ENCODE peak calls at places on chromosomes 3 and 15, in five cellular contexts. G is A549, A is K562, M is HepG2, W is endothelial cell of umbilical vein. Z is an unnamed sample.

GRCh38 chr15:57559875-57560274 is 31.8 kb upstream of the MYZAP start:
- DNase-seq in G (peak), A (peak), M (peak), W (peak), Z (peak)

GRCh38 chr3:121989943-121990342 is 32.1 kb downstream of the ILDR1 start:
- DNase-seq in G (no peak), A (no peak), M (no peak), W (no peak), Z (peak)

GRCh38 chr3:49411550-49411967 is 217 bp downstream of the RHOA start:
- DNase-seq in G (no peak), A (peak), M (peak), W (no peak), Z (peak)

GRCh38 chr3:98786364-98786930 is 23.3 kb downstream of the ST3GAL6 start:
- DNase-seq in G (no peak), A (no peak), M (peak), W (no peak), Z (peak)

GRCh38 chr3:152331018-152331541 is 62.4 kb downstream of the MBNL1 start:
- DNase-seq in G (peak), A (no peak), M (peak), W (peak), Z (no peak)

GRCh38 chr3:180870008-180870733 is 42.3 kb upstream of the FXR1 start:
- DNase-seq in G (no peak), A (peak), M (no peak), W (peak), Z (no peak)

GRCh38 chr15:29088666-29089065 is 181.0 kb downstream of the NSMCE3 start:
- DNase-seq in G (no peak), A (no peak), M (no peak), W (no peak), Z (no peak)

GRCh38 chr3:123082370-123083065 is 15.7 kb downstream of the PDIA5 start:
- DNase-seq in G (no peak), A (peak), M (no peak), W (peak), Z (peak)

GRCh38 chr3:82474711-82475110 is 713.3 kb upstream of the GBE1 start:
- DNase-seq in G (no peak), A (no peak), M (no peak), W (no peak), Z (no peak)

GRCh38 chr3:193803288-193803687 is 210.3 kb downstream of the OPA1 start:
- DNase-seq in G (no peak), A (no peak), M (no peak), W (no peak), Z (no peak)

GRCh38 chr15:75234191-75234810 is 23.8 kb upstream of the GOLGA6C start:
- DNase-seq in G (no peak), A (no peak), M (no peak), W (no peak), Z (no peak)

GRCh38 chr15:58477228-58477627 is 45.4 kb downstream of the LIPC start:
- DNase-seq in G (no peak), A (no peak), M (no peak), W (peak), Z (peak)

GRCh38 chr3:104805508-104805907 is 561.2 kb upstream of the ALCAM start:
- DNase-seq in G (no peak), A (no peak), M (no peak), W (no peak), Z (no peak)

GRCh38 chr3:146464005-146464595 is 5.3 kb downstream of the PLSCR2 start:
- DNase-seq in G (no peak), A (no peak), M (no peak), W (no peak), Z (no peak)

GRCh38 chr3:159872374-159873109 is 116.1 kb upstream of the IL12A start:
- DNase-seq in G (peak), A (no peak), M (no peak), W (peak), Z (peak)

GRCh38 chr3:152738656-152739055 is 96.3 kb upstream of the P2RY1 start:
- DNase-seq in G (no peak), A (no peak), M (no peak), W (peak), Z (no peak)

GRCh38 chr3:97815149-97815917 is 6.5 kb upstream of the CRYBG3 start:
- DNase-seq in G (no peak), A (no peak), M (no peak), W (no peak), Z (no peak)

GRCh38 chr15:63044645-63045437 is 2.3 kb downstream of the TPM1 start:
- DNase-seq in G (no peak), A (no peak), M (no peak), W (peak), Z (no peak)

GRCh38 chr3:39671116-39671515 is 138.3 kb upstream of the MYRIP start:
- DNase-seq in G (no peak), A (no peak), M (no peak), W (no peak), Z (peak)

GRCh38 chr3:148950806-148951205 is 40.5 kb upstream of the GYG1 start:
- DNase-seq in G (no peak), A (no peak), M (peak), W (no peak), Z (peak)

GRCh38 chr15:23823508-23823907 is 136.4 kb upstream of the NDN start:
- DNase-seq in G (no peak), A (peak), M (peak), W (no peak), Z (peak)

GRCh38 chr3:185423178-185423577 is 60.2 kb downstream of the MAP3K13 start:
- DNase-seq in G (peak), A (peak), M (no peak), W (peak), Z (peak)

GRCh38 chr3:41900265-41900664 is 61.6 kb downstream of the ULK4 start:
- DNase-seq in G (no peak), A (no peak), M (no peak), W (peak), Z (peak)

GRCh38 chr3:126373682-126374601 is 16.7 kb upstream of the KLF15 start:
- DNase-seq in G (no peak), A (no peak), M (no peak), W (no peak), Z (no peak)

GRCh38 chr15:99209326-99209725 is 40.1 kb downstream of the TTC23 start:
- DNase-seq in G (no peak), A (no peak), M (no peak), W (peak), Z (no peak)

GRCh38 chr15:79540551-79540950 is 108.4 kb downstream of the MINAR1 start:
- DNase-seq in G (no peak), A (peak), M (no peak), W (no peak), Z (peak)
- TF ChIP-seq CTCF in G (no peak), A (no peak), M (no peak), W (no peak), Z (peak)

GRCh38 chr3:188176476-188176875 is 22.5 kb downstream of the LPP start:
- DNase-seq in G (no peak), A (no peak), M (no peak), W (no peak), Z (no peak)
- TF ChIP-seq MAX in G (no peak), A (no peak), M (no peak), W (no peak), Z (no peak)

GRCh38 chr15:60073441-60073840 is 69.3 kb downstream of the FOXB1 start:
- DNase-seq in G (no peak), A (no peak), M (no peak), W (no peak), Z (no peak)

GRCh38 chr15:60070838-60071493 is 66.9 kb downstream of the FOXB1 start:
- DNase-seq in G (no peak), A (no peak), M (no peak), W (peak), Z (no peak)

GRCh38 chr15:60076582-60077263 is 72.6 kb downstream of the FOXB1 start:
- DNase-seq in G (no peak), A (no peak), M (no peak), W (no peak), Z (no peak)

GRCh38 chr15:60076055-60076454 is 71.9 kb downstream of the FOXB1 start:
- DNase-seq in G (no peak), A (no peak), M (no peak), W (no peak), Z (no peak)

GRCh38 chr15:60074181-60074885 is 70.2 kb downstream of the FOXB1 start:
- DNase-seq in G (no peak), A (no peak), M (no peak), W (peak), Z (no peak)
- TF ChIP-seq MYC in G (no peak), A (no peak), M (no peak), W (no peak), Z (no peak)

GRCh38 chr3:72077473-72078259 is 292.7 kb upstream of the PROK2 start:
- DNase-seq in G (no peak), A (no peak), M (no peak), W (no peak), Z (no peak)

GRCh38 chr3:72080800-72081199 is 295.9 kb upstream of the PROK2 start:
- DNase-seq in G (no peak), A (no peak), M (no peak), W (no peak), Z (no peak)

GRCh38 chr3:72078661-72079368 is 293.9 kb upstream of the PROK2 start:
- DNase-seq in G (no peak), A (no peak), M (no peak), W (no peak), Z (no peak)

GRCh38 chr3:72080101-72080500 is 295.2 kb upstream of the PROK2 start:
- DNase-seq in G (no peak), A (no peak), M (no peak), W (no peak), Z (no peak)

DNA sequence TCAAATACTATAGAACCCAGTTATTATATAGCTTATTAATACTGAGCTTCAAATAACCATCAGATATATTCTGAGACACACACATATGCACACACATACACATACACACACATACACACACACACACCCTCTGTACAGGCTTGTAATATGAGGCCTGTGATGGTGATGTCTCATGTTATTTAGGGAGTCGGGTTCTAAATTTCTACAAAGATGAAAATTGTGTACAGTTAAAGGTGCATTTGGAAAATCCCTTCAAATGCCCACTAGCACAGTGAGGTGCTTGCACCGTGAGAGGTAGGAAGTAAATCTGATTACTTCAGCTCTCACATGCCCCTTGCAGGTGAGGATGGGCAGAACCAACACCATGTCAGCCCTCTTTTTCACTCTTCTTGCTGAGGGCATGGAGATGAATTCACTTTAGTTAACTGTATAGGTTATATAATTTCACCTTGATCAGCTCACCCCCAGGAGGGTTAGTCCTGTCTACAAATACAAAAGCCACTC is 294.5 kb upstream of the PROK2 start:
- DNase-seq in G (no peak), A (no peak), M (no peak), W (no peak), Z (no peak)
- TF ChIP-seq CTCF in G (no peak), A (no peak), M (no peak), W (no peak), Z (no peak)

DNA sequence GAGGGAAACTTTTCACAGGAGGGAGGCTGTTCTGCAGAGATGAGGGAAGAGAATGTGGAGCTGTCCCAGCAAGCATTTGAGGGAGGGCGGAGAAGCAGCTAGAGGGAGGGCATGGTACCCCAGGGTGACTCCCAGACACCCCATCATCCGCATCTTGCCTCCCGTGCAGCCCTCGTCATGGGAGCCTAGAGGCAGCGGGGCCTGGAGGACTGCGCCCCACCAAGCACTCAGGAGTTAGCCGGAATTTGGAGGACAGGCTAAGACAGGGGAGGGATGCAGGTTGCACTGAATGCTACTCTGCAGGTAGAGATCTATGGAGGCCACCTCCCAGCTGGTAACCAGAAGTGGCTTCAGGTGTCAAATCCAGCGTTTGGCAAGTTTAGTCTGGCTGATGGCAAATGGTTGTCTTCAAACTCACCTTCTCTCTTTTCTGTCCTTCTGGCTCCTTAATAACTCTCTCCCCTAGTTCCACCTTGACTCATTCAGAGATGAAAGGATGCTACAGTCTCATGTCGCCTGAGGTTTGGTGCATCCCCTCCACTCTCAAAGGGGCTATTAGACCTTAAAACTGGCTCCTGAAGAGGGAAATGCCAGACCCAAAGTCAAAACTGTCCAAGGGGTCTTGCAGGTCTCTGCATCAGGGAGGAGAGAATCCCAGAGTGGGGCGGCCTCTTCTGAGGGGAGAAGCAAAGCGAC is 155.9 kb upstream of the TLE3 start:
- DNase-seq in G (no peak), A (no peak), M (no peak), W (no peak), Z (no peak)
- TF ChIP-seq MAX in G (no peak), A (no peak), M (no peak), W (no peak), Z (no peak)

Z was measured in NB4.